ENCODE peak calls at places on chromosomes 11 and 22, in five cellular contexts. I is suprapubic skin, U is prostate gland, Y is HCT116, F is H1. N is an unnamed sample.

GRCh38 chr11:118911113-118911879 is 14.4 kb downstream of the BCL9L start:
- DNase-seq in Y (no peak), U (no peak), I (no peak), F (no peak), N (no peak)

GRCh38 chr22:32823024-32823730 is 21.7 kb downstream of the TIMP3 start:
- DNase-seq in F (peak; percentile 59), I (no peak), Y (peak; percentile 43), U (no peak), N (no peak)

GRCh38 chr11:62680825-62681240 is 2.0 kb upstream of the UBXN1 start:
- DNase-seq in F (no peak), I (no peak), Y (peak; percentile 67), U (peak; percentile 48), N (no peak)

GRCh38 chr22:30182365-30182764 is 64.2 kb downstream of the LIF start:
- DNase-seq in Y (no peak), U (no peak), F (no peak), I (no peak), N (no peak)

GRCh38 chr11:13221722-13222121 is 55.9 kb upstream of the BMAL1 start:
- DNase-seq in I (no peak), F (no peak), Y (no peak), U (no peak), N (no peak)

GRCh38 chr11:126308271-126308671 is 4.4 kb downstream of the DCPS start:
- DNase-seq in I (no peak), U (no peak), F (no peak), Y (no peak), N (no peak)

GRCh38 chr11:78961938-78962701 is 387.5 kb upstream of the NARS2 start:
- DNase-seq in U (no peak), F (no peak), I (no peak), Y (no peak), N (no peak)

GRCh38 chr22:22245256-22245909 is 797 bp downstream of the VPREB1 start:
- DNase-seq in U (no peak), Y (no peak), F (no peak), I (no peak), N (no peak)

GRCh38 chr11:45538363-45538762 is 127.1 kb downstream of the CHST1 start:
- DNase-seq in Y (no peak), I (no peak), F (no peak), U (no peak), N (no peak)

GRCh38 chr22:50174382-50175190 is 4.1 kb downstream of the PANX2 start:
- DNase-seq in I (no peak), F (no peak), U (no peak), Y (no peak), N (no peak)

GRCh38 chr11:43358308-43358669 is 431 bp upstream of the TTC17 start:
- DNase-seq in I (no peak), Y (no peak), F (no peak), U (no peak), N (no peak)

GRCh38 chr11:43354311-43354710 is 4.4 kb upstream of the TTC17 start:
- DNase-seq in U (no peak), Y (no peak), I (no peak), F (no peak), N (no peak)

GRCh38 chr11:43360361-43361032 is 1.8 kb downstream of the TTC17 start:
- DNase-seq in F (no peak), I (no peak), Y (no peak), U (no peak), N (no peak)

GRCh38 chr11:43359432-43359818 is 705 bp downstream of the TTC17 start:
- DNase-seq in Y (no peak), F (no peak), U (no peak), I (no peak), N (no peak)

DNA sequence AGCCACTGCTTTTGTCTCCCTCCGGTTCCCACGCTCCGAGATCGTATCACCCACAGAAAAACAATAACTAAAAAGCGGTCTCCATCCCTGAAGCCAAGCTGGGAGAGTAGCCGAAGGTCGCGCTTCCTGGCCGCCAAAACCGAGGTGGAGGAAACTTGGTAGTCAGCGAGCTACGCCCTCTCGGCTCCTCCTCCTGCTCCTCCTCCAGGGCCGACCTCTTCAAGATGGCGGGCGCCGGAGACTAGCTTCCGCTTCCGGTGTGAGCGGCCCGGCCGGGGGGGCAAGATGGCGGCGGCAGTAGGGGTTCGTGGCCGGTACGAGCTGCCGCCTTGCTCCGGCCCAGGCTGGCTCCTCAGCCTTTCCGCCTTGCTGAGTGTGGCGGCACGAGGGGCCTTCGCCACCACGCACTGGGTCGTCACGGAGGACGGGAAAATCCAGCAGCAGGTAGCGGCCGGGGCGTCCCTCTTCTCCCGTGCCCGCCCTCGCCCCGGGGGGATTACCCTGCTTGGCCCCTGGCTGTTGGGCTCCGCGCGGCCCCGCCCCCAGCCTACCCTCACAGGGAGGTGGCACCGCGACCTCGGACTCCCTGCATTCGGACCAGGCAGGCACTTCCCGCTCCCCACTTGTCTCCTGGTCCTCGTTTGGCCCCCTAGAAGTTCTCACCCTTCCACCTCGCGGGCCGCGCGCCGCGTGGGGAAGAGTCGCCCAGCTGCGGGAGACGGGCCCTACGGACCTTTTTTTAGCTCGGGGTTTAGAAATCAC is at the start of gene TTC17:
- DNase-seq in F (peak; percentile 67), Y (peak; percentile 77), U (peak; percentile 91), I (peak; percentile 97), N (peak; percentile 89)
- TF ChIP-seq POLR2A in F (peak; percentile 99), Y (peak; percentile 79), U (peak; percentile 66), I (no peak), N (peak; percentile 71)

DNA sequence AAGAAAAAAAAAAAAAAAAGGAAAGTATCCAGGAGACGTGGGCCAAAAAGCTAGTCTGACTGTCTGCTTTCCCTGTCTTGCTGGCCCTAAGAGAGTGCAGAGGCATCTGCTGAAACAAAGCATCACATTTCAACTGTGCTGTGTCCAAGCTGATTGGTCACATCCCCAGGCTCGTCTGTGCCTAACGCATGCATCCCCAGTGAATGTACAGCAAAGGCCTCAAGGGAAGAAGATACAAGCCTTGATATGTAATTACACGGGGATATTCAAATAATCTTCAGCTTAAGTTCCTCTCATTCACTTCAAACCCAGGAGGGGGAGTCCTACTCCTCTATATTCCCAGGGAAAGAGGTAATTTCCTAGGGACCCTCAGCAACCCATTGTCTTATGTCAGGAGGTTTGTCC is 5.4 kb upstream of the SORL1 start:
- DNase-seq in U (no peak), I (no peak), F (no peak), Y (no peak), N (no peak)
- TF ChIP-seq CTCF in U (peak; percentile 10), I (no peak), F (peak; percentile 37), Y (peak; percentile 41), N (no peak)

DNA sequence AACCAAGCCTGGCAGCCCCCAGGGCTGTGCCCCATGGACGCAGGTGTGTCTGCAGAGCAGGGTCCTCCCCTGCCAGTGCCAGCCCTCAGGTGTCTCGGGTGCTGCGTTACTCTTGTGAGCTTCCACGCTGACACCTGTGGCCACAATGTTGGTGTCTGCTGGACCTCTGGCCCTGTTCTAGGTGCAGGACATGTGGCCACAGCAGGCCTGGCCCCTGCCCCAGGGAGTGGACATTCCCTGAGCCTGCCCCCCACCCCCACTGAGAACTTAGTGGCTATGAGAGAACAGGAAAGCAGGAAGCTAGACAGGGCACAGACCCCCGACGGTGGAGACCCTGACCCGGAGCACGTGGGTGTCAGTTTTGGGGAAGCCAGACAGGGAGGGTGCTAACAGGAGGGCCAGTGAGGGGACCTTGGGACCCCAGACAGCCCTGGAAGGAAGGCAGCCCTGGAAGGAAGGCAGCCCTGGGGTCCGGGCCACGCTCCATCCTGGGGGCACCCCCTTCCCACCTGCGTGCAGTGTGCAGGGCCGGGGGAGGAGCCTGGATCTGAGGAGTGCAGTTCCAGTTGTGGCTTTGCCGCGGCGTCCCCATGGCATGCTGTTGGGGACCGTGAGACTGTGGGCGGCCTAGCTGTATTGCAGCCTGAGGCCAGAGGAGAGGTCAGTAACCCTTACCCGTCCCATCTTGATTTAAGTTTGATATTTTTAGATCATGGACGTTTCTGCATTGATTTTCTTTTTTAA is 43.9 kb upstream of the PPARA start:
- DNase-seq in I (no peak), U (no peak), Y (no peak), F (no peak), N (no peak)
- TF ChIP-seq POLR2AphosphoS5 in I (no peak), U (no peak), Y (peak; percentile 14), F (no peak), N (no peak)

GRCh38 chr22:37658133-37659065 is at the start of gene PDXP:
- DNase-seq in U (peak; percentile 99), Y (peak; percentile 100), I (peak; percentile 100), F (peak; percentile 99), N (peak; percentile 99)
- TF ChIP-seq POLR2A in U (peak; percentile 43), Y (peak; percentile 77), I (no peak), F (peak; percentile 63), N (no peak)

GRCh38 chr11:133065847-133066485 is 466.3 kb downstream of the OPCML start:
- DNase-seq in Y (no peak), F (no peak), I (peak; percentile 69), U (no peak), N (no peak)

GRCh38 chr11:133064961-133065360 is 467.3 kb downstream of the OPCML start:
- DNase-seq in U (no peak), F (no peak), I (peak; percentile 72), Y (no peak), N (no peak)

GRCh38 chr11:133070053-133070713 is 462.1 kb downstream of the OPCML start:
- DNase-seq in Y (no peak), I (peak; percentile 29), U (no peak), F (no peak), N (no peak)

GRCh38 chr11:133058501-133058900 is 473.8 kb downstream of the OPCML start:
- DNase-seq in I (peak; percentile 59), F (no peak), Y (no peak), U (no peak), N (no peak)

DNA sequence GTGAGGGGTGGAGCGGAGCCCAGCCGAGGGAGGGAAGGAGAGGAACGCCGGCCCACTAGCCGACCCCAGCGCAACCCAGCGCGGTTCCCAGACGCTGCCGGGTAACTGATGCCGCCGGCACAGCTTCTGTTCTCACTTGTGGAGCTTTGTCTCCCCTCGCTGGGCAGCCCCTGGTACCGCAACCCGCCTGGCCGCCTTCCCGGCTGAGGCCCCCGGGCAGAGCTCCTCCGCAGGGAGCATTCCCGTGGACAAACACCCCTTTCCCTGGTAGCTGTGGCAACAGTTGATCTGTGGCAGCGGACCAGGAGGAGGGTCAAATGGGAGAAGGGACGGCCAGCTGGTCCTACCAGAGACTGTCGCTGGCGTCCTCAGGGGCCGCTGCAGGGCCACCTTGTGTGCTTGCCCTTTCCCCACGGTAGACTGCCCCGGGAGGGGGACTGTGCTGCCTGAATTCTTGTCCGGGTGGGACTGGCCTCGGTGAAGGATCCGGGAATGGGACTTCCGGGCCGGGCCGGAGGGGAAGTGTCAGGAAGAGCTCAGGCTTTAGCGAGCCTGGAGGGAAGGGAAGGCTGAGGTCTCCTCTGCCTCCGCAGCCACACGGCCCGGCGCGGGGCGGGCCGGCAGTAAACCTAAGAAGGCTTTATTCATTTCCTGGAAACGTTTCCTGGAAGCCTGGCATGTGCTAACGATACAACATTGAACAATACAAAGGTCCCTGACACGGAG is 468.0 kb downstream of the OPCML start:
- DNase-seq in F (peak; percentile 67), I (peak; percentile 85), Y (no peak), U (no peak), N (peak; percentile 25)
- TF ChIP-seq CTCF in F (peak; percentile 81), I (peak; percentile 36), Y (no peak), U (peak; percentile 45), N (peak; percentile 22)

GRCh38 chr11:2130881-2131352 is 8.3 kb downstream of the IGF2 start:
- DNase-seq in I (no peak), Y (no peak), F (no peak), U (no peak), N (no peak)
- TF ChIP-seq POLR2AphosphoS5 in I (no peak), Y (no peak), F (no peak), U (no peak), N (no peak)